ENCODE peak calls at places on chromosomes 4 and X, in eight cellular contexts. B, Y, V, M, U, Q, K and A are unnamed samples.
A peak's percentile ranks its signal among the peaks of the same experiment; 100 is the strongest.

GRCh38 chr4:59689149-59689548 is 1511.0 kb upstream of the ADGRL3 start:
- DNase-seq in B (no peak), Y (no peak), V (no peak), M (no peak), U (no peak), Q (no peak), K (no peak), A (no peak)

GRCh38 chrX:65667503-65668355 is at the start of gene MSN:
- DNase-seq in B (peak; percentile 88), Y (peak; percentile 77), V (no peak), M (no peak), U (peak; percentile 76), Q (peak; percentile 75), K (peak; percentile 84), A (peak; percentile 84)

GRCh38 chr4:102625232-102625930 is 124.2 kb downstream of the NFKB1 start:
- DNase-seq in B (peak; percentile 51), Y (peak; percentile 41), V (no peak), M (no peak), U (no peak), Q (peak; percentile 35), K (peak; percentile 31), A (peak; percentile 33)

GRCh38 chr4:187258651-187259401 is 535.2 kb upstream of the FAT1 start:
- DNase-seq in B (no peak), Y (no peak), V (no peak), M (no peak), U (no peak), Q (no peak), K (no peak), A (no peak)

GRCh38 chr4:89166971-89167475 is 55.7 kb downstream of the TIGD2 start:
- DNase-seq in B (no peak), Y (no peak), V (peak; percentile 52), M (peak; percentile 5), U (no peak), Q (no peak), K (no peak), A (no peak)

GRCh38 chr4:150209140-150209829 is 131.0 kb downstream of the DCLK2 start:
- DNase-seq in B (peak; percentile 64), Y (peak; percentile 61), V (no peak), M (peak; percentile 43), U (peak; percentile 45), Q (peak; percentile 66), K (peak; percentile 68), A (peak; percentile 68)

GRCh38 chrX:56000169-56000568 is 232.0 kb upstream of the KLF8 start:
- DNase-seq in B (no peak), Y (no peak), V (no peak), M (no peak), U (no peak), Q (no peak), K (no peak), A (no peak)

GRCh38 chr4:172982151-172982590 is 186.4 kb upstream of the GALNT7 start:
- DNase-seq in B (no peak), Y (no peak), V (peak; percentile 56), M (peak; percentile 82), U (peak; percentile 63), Q (no peak), K (no peak), A (no peak)

GRCh38 chr4:137032242-137032641 is 500.1 kb downstream of the PCDH18 start:
- DNase-seq in B (no peak), Y (no peak), V (no peak), M (peak; percentile 12), U (no peak), Q (no peak), K (no peak), A (no peak)

GRCh38 chrX:118181030-118181429 is 64.4 kb upstream of the KLHL13 start:
- DNase-seq in B (no peak), Y (no peak), V (peak; percentile 47), M (peak; percentile 48), U (no peak), Q (no peak), K (no peak), A (no peak)

GRCh38 chrX:41335590-41336331 is 1.8 kb downstream of the DDX3X start:
- DNase-seq in B (no peak), Y (no peak), V (no peak), M (peak; percentile 59), U (no peak), Q (no peak), K (no peak), A (no peak)

GRCh38 chr4:139838811-139839210 is 173.2 kb downstream of the MGST2 start:
- DNase-seq in B (no peak), Y (no peak), V (no peak), M (no peak), U (no peak), Q (peak; percentile 20), K (no peak), A (no peak)

GRCh38 chr4:26757751-26758150 is 102.9 kb upstream of the STIM2 start:
- DNase-seq in B (no peak), Y (no peak), V (no peak), M (peak; percentile 52), U (no peak), Q (no peak), K (no peak), A (no peak)

GRCh38 chr4:26256016-26256415 is 64.8 kb upstream of the RBPJ start:
- DNase-seq in B (no peak), Y (no peak), V (no peak), M (peak; percentile 20), U (no peak), Q (no peak), K (no peak), A (no peak)

GRCh38 chr4:70902577-70903281 is 560 bp downstream of the MOB1B start:
- DNase-seq in B (no peak), Y (no peak), V (no peak), M (no peak), U (no peak), Q (no peak), K (no peak), A (no peak)

GRCh38 chr4:143626134-143626859 is 74.2 kb downstream of the FREM3 start:
- DNase-seq in B (peak; percentile 52), Y (peak; percentile 75), V (no peak), M (peak; percentile 38), U (no peak), Q (peak; percentile 64), K (peak; percentile 68), A (peak; percentile 76)

DNA sequence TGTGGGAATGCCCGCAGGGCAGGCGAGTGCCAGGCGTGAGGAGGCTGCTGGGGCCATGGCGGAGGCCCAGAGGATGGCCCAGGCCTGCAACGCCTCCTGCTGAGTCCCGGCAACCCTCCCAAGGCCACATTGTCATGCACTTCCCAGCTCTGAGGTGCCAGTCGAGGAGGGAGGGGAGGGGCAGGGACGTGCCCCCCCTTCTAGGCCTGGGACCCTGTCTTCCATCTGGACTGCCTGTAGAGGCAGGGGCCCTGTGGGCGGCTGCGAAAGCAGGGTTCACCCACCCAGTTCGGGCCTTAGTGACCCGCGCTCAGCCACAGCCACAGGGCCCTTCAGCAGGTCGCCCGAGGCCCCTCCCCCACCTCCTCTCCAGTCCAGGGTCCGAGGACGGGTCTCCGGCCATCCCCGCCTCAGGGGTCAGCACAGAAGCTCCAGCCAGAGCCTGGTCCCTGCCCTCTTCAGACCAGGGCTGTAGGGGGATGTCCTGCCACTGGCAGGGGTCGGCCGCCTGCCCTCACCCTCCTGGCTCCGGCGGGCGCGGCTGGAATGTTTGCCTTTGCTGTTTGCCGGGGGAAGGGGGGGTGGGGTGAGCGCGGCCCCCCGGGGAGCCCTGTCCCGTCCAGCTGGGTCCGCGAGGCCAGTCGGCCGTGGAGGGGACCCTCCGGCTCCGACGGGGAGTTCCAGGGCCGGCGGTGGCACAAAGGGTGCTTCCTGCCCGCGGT is 26.6 kb upstream of the FGFR3 start:
- DNase-seq in B (no peak), Y (no peak), V (no peak), M (no peak), U (peak; percentile 71), Q (no peak), K (no peak), A (no peak)
- H3K27me3 ChIP-seq in B (peaks cover 30% of the 10 kb centered on the region), Y (peaks cover 5% of the 10 kb centered on the region), V (peaks cover 30% of the 10 kb centered on the region), M (no peaks in the 10 kb centered on the region), U (peaks cover 2% of the 10 kb centered on the region), Q (no peaks in the 10 kb centered on the region), K (peaks cover 42% of the 10 kb centered on the region), A (peaks cover 5% of the 10 kb centered on the region)

GRCh38 chr4:93867416-93868001 is 39.0 kb downstream of the ATOH1 start:
- DNase-seq in B (no peak), Y (no peak), V (no peak), M (no peak), U (no peak), Q (no peak), K (no peak), A (no peak)

GRCh38 chr4:93870876-93871458 is 42.4 kb downstream of the ATOH1 start:
- DNase-seq in B (no peak), Y (no peak), V (no peak), M (no peak), U (no peak), Q (no peak), K (no peak), A (no peak)

DNA sequence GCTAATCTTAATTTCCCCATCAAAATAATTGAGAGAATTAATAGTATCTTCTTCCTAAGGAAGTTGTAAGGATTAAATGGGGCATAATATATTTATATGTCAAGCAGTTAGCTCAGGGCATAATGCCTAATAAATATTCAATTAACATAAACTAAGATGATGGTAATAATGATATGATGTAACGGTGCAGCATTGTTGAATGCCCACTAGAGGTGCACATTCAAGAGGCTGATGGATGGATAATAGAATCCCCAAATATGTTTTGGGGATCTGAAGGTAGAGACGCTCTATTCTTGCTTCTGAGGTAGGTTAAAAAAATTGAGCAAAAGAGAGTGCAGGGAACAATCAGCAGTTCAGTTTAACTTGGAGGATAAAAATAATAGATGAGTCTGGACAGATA is 37.1 kb downstream of the ATOH1 start:
- DNase-seq in B (no peak), Y (no peak), V (no peak), M (no peak), U (no peak), Q (no peak), K (no peak), A (no peak)
- TF ChIP-seq CTCF in B (no peak), Y (no peak), V (peak; percentile 17), M (no peak), U (no peak), Q (no peak), K (no peak), A (no peak)

DNA sequence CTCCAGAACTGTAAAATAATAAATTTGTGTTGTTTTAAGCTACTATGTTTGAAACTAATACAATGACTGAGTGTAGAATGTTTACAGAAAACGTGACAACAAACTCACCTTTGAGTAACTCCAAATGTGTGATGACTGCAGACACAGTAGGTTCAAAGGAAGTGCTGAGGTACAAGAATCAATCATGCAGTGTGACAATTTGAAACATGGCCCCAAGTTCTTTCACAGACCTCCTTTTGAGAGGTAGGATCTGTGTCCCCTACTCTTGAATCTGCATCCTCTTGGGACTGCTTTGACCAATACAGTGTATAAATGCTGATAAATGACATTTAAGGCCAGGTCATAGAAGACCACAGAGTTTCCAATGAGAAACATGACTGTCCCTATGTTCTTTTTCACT is 667.7 kb upstream of the DIPK2B start:
- DNase-seq in B (no peak), Y (no peak), V (no peak), M (no peak), U (no peak), Q (no peak), K (no peak), A (no peak)
- H3K27me3 ChIP-seq in B (no peaks in the 10 kb centered on the region), Y (no peaks in the 10 kb centered on the region), V (no peaks in the 10 kb centered on the region), M (no peaks in the 10 kb centered on the region), U (no peaks in the 10 kb centered on the region), Q (no peaks in the 10 kb centered on the region), K (no peaks in the 10 kb centered on the region), A (no peaks in the 10 kb centered on the region)

GRCh38 chr4:104393649-104394048 is 101.0 kb downstream of the CXXC4 start:
- DNase-seq in B (no peak), Y (no peak), V (no peak), M (no peak), U (no peak), Q (no peak), K (no peak), A (no peak)

GRCh38 chr4:104395219-104395618 is 99.5 kb downstream of the CXXC4 start:
- DNase-seq in B (no peak), Y (no peak), V (no peak), M (peak; percentile 49), U (no peak), Q (no peak), K (no peak), A (no peak)

GRCh38 chr4:104394409-104394813 is 100.3 kb downstream of the CXXC4 start:
- DNase-seq in B (peak; percentile 26), Y (no peak), V (no peak), M (no peak), U (no peak), Q (no peak), K (peak; percentile 11), A (no peak)
- TF ChIP-seq CTCF in B (no peak), Y (no peak), V (no peak), M (no peak), U (no peak), Q (no peak), K (no peak), A (no peak)